ENCODE peak calls at places on chromosomes 5 and 9, in five cellular contexts. Z, L, R, E and W are unnamed samples.
A peak's percentile ranks its signal among the peaks of the same experiment; 100 is the strongest.

GRCh38 chr9:90012825-90013425 is 408.1 kb downstream of the GADD45G start:
- DNase-seq in Z (no peak), L (no peak), R (no peak), E (no peak), W (no peak)

GRCh38 chr9:13841801-13842462 is 472.0 kb downstream of the NFIB start:
- DNase-seq in Z (no peak), L (no peak), R (no peak), E (no peak), W (no peak)

GRCh38 chr9:112025886-112026285 is 129.3 kb downstream of the UGCG start:
- DNase-seq in Z (no peak), L (no peak), R (no peak), E (no peak), W (no peak)

GRCh38 chr9:84139296-84140100 is 158.9 kb downstream of the RMI1 start:
- DNase-seq in Z (no peak), L (peak; percentile 7), R (no peak), E (no peak), W (no peak)

GRCh38 chr5:67416133-67416937 is 219.7 kb upstream of the CD180 start:
- DNase-seq in Z (no peak), L (no peak), R (no peak), E (no peak), W (no peak)

GRCh38 chr5:95631991-95632675 is 12.2 kb downstream of the GPR150 start:
- DNase-seq in Z (peak; percentile 59), L (peak; percentile 75), R (no peak), E (peak; percentile 41), W (no peak)

GRCh38 chr9:78971505-78971904 is 600.3 kb upstream of the TLE4 start:
- DNase-seq in Z (no peak), L (no peak), R (no peak), E (no peak), W (no peak)

GRCh38 chr5:137649228-137649890 is 86.5 kb downstream of the KLHL3 start:
- DNase-seq in Z (no peak), L (peak; percentile 27), R (no peak), E (no peak), W (no peak)

GRCh38 chr5:58631895-58632294 is 49.0 kb downstream of the RAB3C start:
- DNase-seq in Z (no peak), L (no peak), R (no peak), E (no peak), W (no peak)

GRCh38 chr5:27908341-27908740 is 870.0 kb upstream of the CDH9 start:
- DNase-seq in Z (no peak), L (no peak), R (no peak), E (no peak), W (no peak)

GRCh38 chr9:108272350-108272899 is 583.4 kb downstream of the ACTL7B start:
- DNase-seq in Z (no peak), L (peak; percentile 71), R (peak; percentile 46), E (no peak), W (no peak)

GRCh38 chr5:150053231-150053626 is 33.1 kb downstream of the CSF1R start:
- DNase-seq in Z (no peak), L (peak; percentile 86), R (no peak), E (no peak), W (no peak)

GRCh38 chr9:126016579-126017290 is 269.6 kb downstream of the PBX3 start:
- DNase-seq in Z (no peak), L (no peak), R (no peak), E (no peak), W (no peak)

GRCh38 chr9:136327313-136327971 is at the start of gene GPSM1:
- DNase-seq in Z (peak; percentile 38), L (peak; percentile 60), R (peak; percentile 27), E (no peak), W (no peak)

GRCh38 chr9:88805217-88805943 is 185.9 kb upstream of the S1PR3 start:
- DNase-seq in Z (no peak), L (no peak), R (no peak), E (no peak), W (no peak)

GRCh38 chr9:129685220-129685932 is 19.9 kb downstream of the PRRX2 start:
- DNase-seq in Z (no peak), L (peak; percentile 71), R (no peak), E (no peak), W (no peak)

GRCh38 chr5:77867194-77867691 is 91.1 kb upstream of the TBCA start:
- DNase-seq in Z (no peak), L (peak; percentile 47), R (no peak), E (no peak), W (no peak)

GRCh38 chr5:55232194-55232984 is 1.0 kb downstream of the CCNO start:
- DNase-seq in Z (no peak), L (peak; percentile 57), R (peak; percentile 16), E (no peak), W (no peak)

GRCh38 chr5:54344653-54345052 is 34.3 kb upstream of the ARL15 start:
- DNase-seq in Z (no peak), L (no peak), R (no peak), E (no peak), W (no peak)

GRCh38 chr5:153782589-153783238 is 256.0 kb downstream of the FAM114A2 start:
- DNase-seq in Z (no peak), L (peak; percentile 4), R (no peak), E (no peak), W (no peak)

GRCh38 chr5:138542120-138542955 is 698 bp downstream of the ETF1 start:
- DNase-seq in Z (no peak), L (peak; percentile 21), R (peak; percentile 65), E (no peak), W (no peak)

GRCh38 chr9:98303556-98304125 is 48.2 kb upstream of the TBC1D2 start:
- DNase-seq in Z (no peak), L (no peak), R (no peak), E (no peak), W (no peak)

GRCh38 chr5:136021016-136021405 is 7.8 kb upstream of the TGFBI start:
- DNase-seq in Z (no peak), L (peak; percentile 65), R (no peak), E (no peak), W (no peak)

GRCh38 chr5:178641711-178642110 is 14.9 kb upstream of the CLK4 start:
- DNase-seq in Z (no peak), L (no peak), R (no peak), E (no peak), W (no peak)

GRCh38 chr9:134475051-134475790 is 149.0 kb downstream of the RXRA start:
- DNase-seq in Z (no peak), L (peak; percentile 81), R (no peak), E (no peak), W (no peak)

GRCh38 chr5:100900142-100900795 is 2.8 kb downstream of the ST8SIA4 start:
- DNase-seq in Z (no peak), L (no peak), R (no peak), E (no peak), W (no peak)

GRCh38 chr5:172188893-172189692 is 1.1 kb upstream of the STK10 start:
- DNase-seq in Z (no peak), L (no peak), R (no peak), E (no peak), W (no peak)

GRCh38 chr5:68919988-68920490 is 173.8 kb upstream of the SLC30A5 start:
- DNase-seq in Z (no peak), L (no peak), R (no peak), E (no peak), W (no peak)

GRCh38 chr5:35198096-35198495 is 32.2 kb downstream of the PRLR start:
- DNase-seq in Z (no peak), L (peak; percentile 84), R (no peak), E (no peak), W (no peak)

GRCh38 chr5:141841376-141841775 is 36.8 kb downstream of the PCDH1 start:
- DNase-seq in Z (no peak), L (no peak), R (no peak), E (no peak), W (no peak)

GRCh38 chr9:129509508-129509907 is 111.4 kb downstream of the C9orf50 start:
- DNase-seq in Z (no peak), L (peak; percentile 83), R (no peak), E (no peak), W (no peak)

GRCh38 chr9:37776328-37776727 is 8.5 kb downstream of the EXOSC3 start:
- DNase-seq in Z (no peak), L (peak; percentile 79), R (no peak), E (no peak), W (no peak)

GRCh38 chr9:18189876-18190670 is 283.9 kb upstream of the ADAMTSL1 start:
- DNase-seq in Z (no peak), L (no peak), R (no peak), E (no peak), W (no peak)

GRCh38 chr5:28567050-28567449 is 1528.7 kb upstream of the CDH9 start:
- DNase-seq in Z (no peak), L (no peak), R (no peak), E (no peak), W (no peak)

GRCh38 chr5:42642006-42642405 is 114.6 kb upstream of the CCDC152 start:
- DNase-seq in Z (no peak), L (no peak), R (no peak), E (no peak), W (no peak)

GRCh38 chr5:66994790-66995189 is 201.8 kb downstream of the CD180 start:
- DNase-seq in Z (no peak), L (no peak), R (no peak), E (no peak), W (no peak)

GRCh38 chr9:111842313-111842712 is 47.6 kb upstream of the SHOC1 start:
- DNase-seq in Z (no peak), L (no peak), R (no peak), E (no peak), W (no peak)